ENCODE peak calls at places on chromosomes 4 and X, in four cellular contexts. I is GM12878, P is HepG2, A is H1. Z is an unnamed sample.

GRCh38 chr4:83252782-83253405 is 31.7 kb downstream of the COQ2 start:
- DNase-seq in I (no peak), P (peak), A (peak), Z (peak)

GRCh38 chr4:113411496-113411938 is 350.0 kb downstream of the CAMK2D start:
- DNase-seq in I (no peak), P (peak), A (no peak), Z (no peak)

GRCh38 chr4:7161721-7162214 is 30.6 kb upstream of the SORCS2 start:
- DNase-seq in I (no peak), P (no peak), A (no peak), Z (no peak)

GRCh38 chrX:9873952-9874351 is 87.7 kb downstream of the SHROOM2 start:
- DNase-seq in I (no peak), P (peak), A (peak), Z (no peak)

GRCh38 chr4:158652920-158653319 is 18.8 kb downstream of the C4orf46 start:
- DNase-seq in I (no peak), P (no peak), A (no peak), Z (no peak)

GRCh38 chrX:85109235-85109634 is 105.6 kb downstream of the APOOL start:
- DNase-seq in I (no peak), P (peak), A (peak), Z (no peak)

GRCh38 chr4:62797221-62797620 is 1597.1 kb downstream of the ADGRL3 start:
- DNase-seq in I (no peak), P (no peak), A (no peak), Z (no peak)

GRCh38 chr4:104901438-104901837 is 245.2 kb upstream of the TET2 start:
- DNase-seq in I (no peak), P (no peak), A (no peak), Z (peak)

GRCh38 chr4:72744103-72744725 is 175.2 kb upstream of the ADAMTS3 start:
- DNase-seq in I (no peak), P (no peak), A (no peak), Z (no peak)

GRCh38 chr4:78552398-78553396 is 1.1 kb downstream of the ANXA3 start:
- DNase-seq in I (no peak), P (peak), A (no peak), Z (no peak)

GRCh38 chr4:52657630-52658501 is 1.2 kb downstream of the USP46 start:
- DNase-seq in I (no peak), P (no peak), A (peak), Z (no peak)

GRCh38 chr4:76283900-76284299 is 22.6 kb upstream of the STBD1 start:
- DNase-seq in I (no peak), P (no peak), A (no peak), Z (no peak)

GRCh38 chr4:6017800-6018199 is 431 bp downstream of the C4orf50 start:
- DNase-seq in I (no peak), P (no peak), A (no peak), Z (no peak)

GRCh38 chrX:80578518-80579105 is 158.4 kb downstream of the TENT5D start:
- DNase-seq in I (no peak), P (peak), A (no peak), Z (peak)

GRCh38 chr4:119652978-119653377 is 24.4 kb upstream of the PDE5A start:
- DNase-seq in I (no peak), P (no peak), A (no peak), Z (no peak)

GRCh38 chr4:184280104-184280503 is 62.4 kb upstream of the ENPP6 start:
- DNase-seq in I (no peak), P (no peak), A (no peak), Z (no peak)

GRCh38 chr4:145812902-145813301 is 125.7 kb downstream of the ZNF827 start:
- DNase-seq in I (no peak), P (peak), A (no peak), Z (no peak)

GRCh38 chrX:77003956-77004355 is 443.2 kb upstream of the FGF16 start:
- DNase-seq in I (no peak), P (no peak), A (no peak), Z (no peak)

GRCh38 chr4:161642708-161643107 is 521.1 kb downstream of the FSTL5 start:
- DNase-seq in I (no peak), P (no peak), A (no peak), Z (no peak)

GRCh38 chr4:84870398-84871163 is 95.9 kb downstream of the WDFY3 start:
- DNase-seq in I (no peak), P (peak), A (peak), Z (peak)

GRCh38 chr4:102687373-102687981 is 73.3 kb downstream of the MANBA start:
- DNase-seq in I (peak), P (no peak), A (no peak), Z (no peak)

GRCh38 chr4:142718981-142719380 is 127.1 kb downstream of the INPP4B start:
- DNase-seq in I (no peak), P (no peak), A (no peak), Z (no peak)

GRCh38 chrX:13694359-13694758 is 5.4 kb downstream of the RAB9A start:
- DNase-seq in I (no peak), P (no peak), A (no peak), Z (no peak)
- H3K9ac ChIP-seq in I (peak), P (no peak), A (no peak), Z (peak)

GRCh38 chrX:38699116-38699515 is 102.1 kb upstream of the MID1IP1 start:
- DNase-seq in I (no peak), P (no peak), A (no peak), Z (no peak)
- TF ChIP-seq SUZ12 in I (no peak), P (no peak), A (no peak), Z (no peak)

DNA sequence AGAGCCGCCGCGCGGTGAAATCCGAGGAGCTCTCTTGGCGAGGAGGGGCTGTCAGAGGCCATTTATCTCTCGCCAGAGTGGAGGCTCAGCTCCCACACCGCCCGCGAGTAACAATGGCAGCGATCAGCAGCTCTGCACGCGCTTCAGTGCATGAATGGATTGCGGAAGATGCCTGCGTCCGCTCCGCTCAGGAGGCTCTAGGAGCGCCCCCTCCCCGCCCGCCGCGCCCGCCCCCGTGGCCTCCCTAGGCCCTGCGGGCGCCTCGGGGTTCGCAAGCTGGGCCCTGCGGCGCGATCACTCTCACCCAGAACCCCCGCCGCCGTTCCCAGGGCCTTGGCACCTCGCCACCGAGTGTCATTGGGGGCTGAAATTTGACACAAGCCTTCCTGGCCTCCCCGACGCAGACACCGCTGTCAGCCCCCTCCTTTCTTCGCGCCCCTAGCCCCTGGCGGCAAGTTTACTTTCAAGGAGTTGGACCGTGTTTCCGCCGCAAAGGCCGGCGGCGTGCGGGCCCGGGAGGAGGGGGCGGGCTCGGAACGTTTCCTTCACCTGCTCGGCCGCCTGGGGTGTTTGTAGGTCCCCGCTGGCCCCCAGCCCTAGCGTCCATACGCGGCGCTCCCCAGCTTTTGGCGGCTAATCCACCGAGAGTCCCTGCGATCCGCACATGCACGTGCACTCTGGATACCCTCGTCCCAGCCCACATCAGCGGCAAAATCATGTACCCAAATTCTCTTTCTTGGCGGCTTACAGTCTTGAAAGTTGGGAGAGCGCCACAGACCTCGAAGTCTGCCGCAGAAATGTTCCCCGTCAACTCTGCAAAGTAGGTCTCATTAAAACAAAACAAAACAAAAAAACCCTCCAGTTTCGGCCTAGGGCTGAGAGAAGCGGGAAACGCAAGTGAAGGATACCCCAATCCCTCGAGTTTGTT is 49.0 kb upstream of the BCOR start:
- DNase-seq in I (no peak), P (no peak), A (peak), Z (no peak)
- H3K4me3 ChIP-seq in I (no peak), P (peak), A (peak), Z (peak)

GRCh38 chrX:101442095-101442494 is 34.1 kb downstream of the HNRNPH2 start:
- DNase-seq in I (no peak), P (no peak), A (no peak), Z (no peak)
- H3K9ac ChIP-seq in I (no peak), P (no peak), A (no peak), Z (no peak)

DNA sequence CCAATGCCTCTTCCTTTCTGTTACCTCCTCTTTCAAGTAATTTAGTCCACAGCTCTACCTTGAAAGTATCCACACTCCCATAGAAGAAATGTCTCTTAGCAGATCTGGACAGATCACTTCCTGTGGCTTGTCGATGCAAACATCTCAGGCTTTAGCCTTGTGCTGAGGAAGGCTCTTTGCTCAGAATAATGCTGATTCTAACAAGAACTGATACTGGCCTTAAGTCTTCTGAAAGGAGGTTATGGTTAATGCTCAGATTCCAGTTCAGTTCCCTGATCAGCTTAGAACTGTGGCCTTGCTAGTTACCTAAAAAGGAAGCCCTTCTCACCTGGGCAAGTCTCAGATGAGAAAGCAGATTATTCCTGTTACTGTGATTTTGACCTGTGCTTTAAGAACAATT is 230.1 kb upstream of the FAT4 start:
- DNase-seq in I (no peak), P (no peak), A (no peak), Z (no peak)
- TF ChIP-seq SUZ12 in I (no peak), P (no peak), A (no peak), Z (no peak)